ENCODE peak calls at places on chromosomes 6 and 20, in seven cellular contexts. O is right lobe of liver; S is NCI-H446; L is glutamatergic neuron; Z is NCI-H1105; C is mesendoderm; D is stimulated activated CD4-positive, alpha-beta T cell treated with anti-CD3 and anti-CD28 coated beads, TNF-alpha, amount 100 ng/mL, for 1 hour. K is an unnamed sample.
A peak's percentile ranks its signal among the peaks of the same experiment; 100 is the strongest.

GRCh38 chr20:1637226-1637625 is 17.4 kb upstream of the SIRPB1 start:
- DNase-seq in O (no peak), S (no peak), L (no peak), Z (no peak), C (no peak), D (no peak), K (no peak)

GRCh38 chr6:77650098-77650663 is 2.7 kb upstream of the MEI4 start:
- DNase-seq in O (peak; percentile 63), S (peak; percentile 57), L (peak; percentile 87), Z (peak; percentile 48), C (peak; percentile 97), D (no peak), K (no peak)

GRCh38 chr6:35360349-35361138 is 18.2 kb downstream of the PPARD start:
- DNase-seq in O (peak; percentile 92), S (peak; percentile 34), L (no peak), Z (no peak), C (peak; percentile 90), D (no peak), K (no peak)

GRCh38 chr6:80006541-80006940 is 2.1 kb downstream of the TTK start:
- DNase-seq in O (no peak), S (no peak), L (no peak), Z (no peak), C (no peak), D (no peak), K (no peak)

GRCh38 chr6:132962936-132963579 is 148.7 kb downstream of the RPS12 start:
- DNase-seq in O (peak; percentile 70), S (peak; percentile 75), L (peak; percentile 84), Z (peak; percentile 53), C (peak; percentile 83), D (no peak), K (peak; percentile 40)

GRCh38 chr6:42829561-42830092 is 47.8 kb downstream of the BICRAL start:
- DNase-seq in O (no peak), S (no peak), L (no peak), Z (no peak), C (no peak), D (no peak), K (no peak)

GRCh38 chr6:166572370-166573261 is 13.9 kb downstream of the RAMACL start:
- DNase-seq in O (peak; percentile 37), S (no peak), L (peak; percentile 56), Z (no peak), C (peak; percentile 72), D (no peak), K (no peak)

GRCh38 chr6:157110620-157111019 is 212.7 kb downstream of the TMEM242 start:
- DNase-seq in O (no peak), S (no peak), L (no peak), Z (no peak), C (no peak), D (no peak), K (no peak)

GRCh38 chr20:1934162-1934561 is 39.0 kb downstream of the SIRPA start:
- DNase-seq in O (no peak), S (peak; percentile 72), L (no peak), Z (no peak), C (no peak), D (no peak), K (no peak)

GRCh38 chr20:16576219-16576618 is 3.0 kb upstream of the KIF16B start:
- DNase-seq in O (no peak), S (no peak), L (no peak), Z (no peak), C (no peak), D (no peak), K (no peak)

GRCh38 chr6:39824030-39824926 is 32.1 kb downstream of the DAAM2 start:
- DNase-seq in O (no peak), S (no peak), L (no peak), Z (no peak), C (peak; percentile 42), D (no peak), K (no peak)

GRCh38 chr20:1503564-1504227 is 12.5 kb upstream of the SIRPB2 start:
- DNase-seq in O (peak; percentile 81), S (peak; percentile 76), L (peak; percentile 79), Z (peak; percentile 77), C (peak; percentile 95), D (peak; percentile 54), K (peak; percentile 52)

GRCh38 chr20:51156796-51157119 is 133.9 kb upstream of the KCNG1 start:
- DNase-seq in O (no peak), S (peak; percentile 49), L (no peak), Z (no peak), C (no peak), D (no peak), K (peak; percentile 48)